ENCODE peak calls at places on chromosomes 2 and 18, in six cellular contexts. M, W, N, H, P and A are unnamed samples.

GRCh38 chr2:119549236-119549635 is 5.0 kb downstream of the CFAP221 start:
- DNase-seq in M (no peak), W (no peak), N (no peak), H (peak; percentile 45), P (no peak), A (no peak)

GRCh38 chr2:211867845-211868361 is 670.7 kb downstream of the ERBB4 start:
- DNase-seq in M (no peak), W (no peak), N (no peak), H (no peak), P (no peak), A (no peak)

GRCh38 chr2:240836781-240837467 is 16.9 kb upstream of the KIF1A start:
- DNase-seq in M (no peak), W (no peak), N (peak; percentile 69), H (peak; percentile 57), P (no peak), A (no peak)

GRCh38 chr2:212854116-212854515 is 297.3 kb downstream of the IKZF2 start:
- DNase-seq in M (no peak), W (no peak), N (no peak), H (no peak), P (no peak), A (no peak)

GRCh38 chr2:142745691-142746090 is 131.8 kb upstream of the KYNU start:
- DNase-seq in M (no peak), W (no peak), N (no peak), H (peak; percentile 72), P (no peak), A (no peak)

GRCh38 chr2:203972066-203972465 is 35.5 kb downstream of the ICOS start:
- DNase-seq in M (no peak), W (no peak), N (no peak), H (no peak), P (no peak), A (no peak)

GRCh38 chr2:119290859-119291587 is 67.4 kb downstream of the STEAP3 start:
- DNase-seq in M (peak; percentile 80), W (peak; percentile 74), N (peak; percentile 86), H (peak; percentile 80), P (peak; percentile 80), A (no peak)

GRCh38 chr18:3619222-3619621 is 169.2 kb downstream of the TGIF1 start:
- DNase-seq in M (no peak), W (no peak), N (no peak), H (no peak), P (no peak), A (no peak)

GRCh38 chr2:224958873-224959272 is 83.4 kb downstream of the DOCK10 start:
- DNase-seq in M (no peak), W (no peak), N (no peak), H (no peak), P (no peak), A (no peak)

GRCh38 chr18:48861181-48861715 is 89.5 kb downstream of the SMAD7 start:
- DNase-seq in M (no peak), W (no peak), N (no peak), H (no peak), P (no peak), A (no peak)

GRCh38 chr2:169172076-169172735 is 102.8 kb downstream of the DHRS9 start:
- DNase-seq in M (no peak), W (no peak), N (no peak), H (no peak), P (no peak), A (no peak)

GRCh38 chr2:220743203-220743602 is 828.9 kb downstream of the EPHA4 start:
- DNase-seq in M (no peak), W (no peak), N (no peak), H (no peak), P (no peak), A (no peak)

GRCh38 chr2:9813312-9814128 is 29.8 kb upstream of the TAF1B start:
- DNase-seq in M (peak; percentile 65), W (peak; percentile 84), N (peak; percentile 76), H (peak; percentile 69), P (peak; percentile 72), A (peak; percentile 31)

DNA sequence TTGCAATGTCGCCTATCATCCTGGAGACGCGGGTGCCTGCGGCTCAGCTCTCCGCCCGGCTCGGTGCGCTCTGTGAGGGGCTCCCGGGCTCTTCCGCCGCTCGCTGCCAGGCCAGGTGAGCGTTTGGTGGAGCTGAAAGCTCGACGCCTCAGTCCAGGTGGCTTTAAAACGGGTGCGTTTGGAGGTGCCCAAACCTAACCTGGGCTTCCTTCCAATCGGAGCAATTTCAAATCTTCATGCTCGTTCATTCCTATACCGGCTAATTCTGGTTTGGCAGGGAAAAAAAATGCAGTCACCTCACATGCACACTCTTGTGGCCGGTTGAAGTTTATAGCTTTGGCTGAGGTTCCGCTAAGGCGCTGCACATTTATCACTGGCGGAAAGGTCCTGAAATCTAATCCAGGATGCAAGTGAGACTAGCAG is at the start of gene SLC16A14:
- DNase-seq in M (no peak), W (peak; percentile 53), N (no peak), H (peak; percentile 72), P (peak; percentile 13), A (no peak)
- H3K9me3 ChIP-seq in M (no peaks in the 10 kb centered on the region), W (no peaks in the 10 kb centered on the region), N (no peaks in the 10 kb centered on the region), H (no peaks in the 10 kb centered on the region), P (no peaks in the 10 kb centered on the region), A (no peaks in the 10 kb centered on the region)

DNA sequence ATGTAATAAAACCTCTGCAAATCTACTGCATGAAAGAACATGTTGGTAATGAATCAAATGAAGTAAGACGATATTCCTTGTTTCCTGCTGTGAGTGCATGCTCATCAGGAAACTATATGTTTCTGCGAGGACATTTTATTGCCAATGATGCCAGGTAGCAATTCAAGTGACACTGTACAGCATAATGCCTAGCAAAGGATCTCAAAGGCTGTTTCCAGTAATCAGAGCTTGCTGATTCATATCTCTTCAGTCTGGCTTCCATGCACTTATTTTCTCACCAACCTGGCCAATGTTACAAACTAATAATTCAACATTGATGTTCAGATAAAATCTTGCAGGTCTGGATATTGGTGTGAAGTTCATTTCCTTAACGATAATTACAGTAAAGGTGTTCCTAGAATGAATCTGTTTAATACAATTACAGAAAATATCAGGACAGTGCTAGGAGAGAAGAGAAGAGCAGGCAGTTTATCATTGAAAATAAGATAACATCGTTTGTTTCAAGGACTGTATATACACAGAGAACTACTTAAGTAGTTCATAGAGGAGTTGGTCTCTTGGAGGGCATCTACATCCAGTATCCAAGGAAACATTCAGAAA is 568.5 kb upstream of the SOX11 start:
- DNase-seq in M (no peak), W (no peak), N (no peak), H (no peak), P (no peak), A (no peak)
- H3K9me3 ChIP-seq in M (no peaks in the 10 kb centered on the region), W (no peaks in the 10 kb centered on the region), N (no peaks in the 10 kb centered on the region), H (no peaks in the 10 kb centered on the region), P (no peaks in the 10 kb centered on the region), A (no peaks in the 10 kb centered on the region)

GRCh38 chr2:95014126-95014708 is 11.3 kb upstream of the MAL start:
- DNase-seq in M (no peak), W (no peak), N (no peak), H (no peak), P (no peak), A (no peak)
- H3K9me3 ChIP-seq in M (no peaks in the 10 kb centered on the region), W (no peaks in the 10 kb centered on the region), N (no peaks in the 10 kb centered on the region), H (no peaks in the 10 kb centered on the region), P (no peaks in the 10 kb centered on the region), A (no peaks in the 10 kb centered on the region)

GRCh38 chr2:30706534-30707303 is 100.5 kb downstream of the CAPN13 start:
- DNase-seq in M (peak; percentile 62), W (peak; percentile 80), N (peak; percentile 73), H (peak; percentile 66), P (peak; percentile 35), A (no peak)

GRCh38 chr2:30705056-30705455 is 102.2 kb downstream of the CAPN13 start:
- DNase-seq in M (no peak), W (no peak), N (no peak), H (no peak), P (no peak), A (no peak)

GRCh38 chr2:30701782-30702181 is 105.5 kb downstream of the CAPN13 start:
- DNase-seq in M (no peak), W (no peak), N (no peak), H (no peak), P (no peak), A (no peak)

GRCh38 chr2:30705711-30706533 is 101.3 kb downstream of the CAPN13 start:
- DNase-seq in M (no peak), W (no peak), N (no peak), H (no peak), P (no peak), A (no peak)

DNA sequence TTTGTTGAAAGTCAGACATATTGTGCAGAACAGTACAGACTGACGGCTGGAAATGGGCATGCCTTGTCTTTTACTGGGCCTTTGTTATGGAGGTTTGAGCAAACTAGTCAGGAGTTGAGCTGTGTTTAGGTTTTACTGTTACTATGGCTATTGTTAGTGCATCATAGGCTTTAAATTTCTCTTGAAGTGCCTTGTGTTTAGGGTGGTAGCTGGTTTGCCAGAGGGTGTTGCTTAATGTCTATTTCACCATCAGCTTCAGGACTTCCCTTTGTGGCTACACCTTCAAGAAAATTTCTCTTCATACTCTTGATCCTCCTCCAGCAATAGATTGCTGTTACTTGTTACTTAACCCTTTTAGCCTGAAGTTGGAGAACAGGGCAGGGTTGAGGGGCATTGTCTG is 104.6 kb downstream of the CAPN13 start:
- DNase-seq in M (no peak), W (no peak), N (no peak), H (no peak), P (no peak), A (no peak)
- H3K9me3 ChIP-seq in M (peaks cover 8% of the 10 kb centered on the region), W (no peaks in the 10 kb centered on the region), N (peaks cover 8% of the 10 kb centered on the region), H (peaks cover 13% of the 10 kb centered on the region), P (peaks cover 26% of the 10 kb centered on the region), A (peaks cover 10% of the 10 kb centered on the region)

GRCh38 chr18:46883180-46883579 is 34.1 kb downstream of the PIAS2 start:
- DNase-seq in M (no peak), W (no peak), N (no peak), H (no peak), P (no peak), A (no peak)
- H3K9me3 ChIP-seq in M (no peaks in the 10 kb centered on the region), W (no peaks in the 10 kb centered on the region), N (peaks cover 8% of the 10 kb centered on the region), H (peaks cover 7% of the 10 kb centered on the region), P (peaks cover 35% of the 10 kb centered on the region), A (peaks cover 2% of the 10 kb centered on the region)

GRCh38 chr2:4553219-4553618 is 849.8 kb downstream of the DCDC2C start:
- DNase-seq in M (no peak), W (no peak), N (no peak), H (peak; percentile 7), P (no peak), A (no peak)

GRCh38 chr2:4556136-4556535 is 852.8 kb downstream of the DCDC2C start:
- DNase-seq in M (no peak), W (no peak), N (peak; percentile 12), H (no peak), P (no peak), A (no peak)

GRCh38 chr2:4549811-4550210 is 846.4 kb downstream of the DCDC2C start:
- DNase-seq in M (no peak), W (no peak), N (no peak), H (no peak), P (no peak), A (no peak)

DNA sequence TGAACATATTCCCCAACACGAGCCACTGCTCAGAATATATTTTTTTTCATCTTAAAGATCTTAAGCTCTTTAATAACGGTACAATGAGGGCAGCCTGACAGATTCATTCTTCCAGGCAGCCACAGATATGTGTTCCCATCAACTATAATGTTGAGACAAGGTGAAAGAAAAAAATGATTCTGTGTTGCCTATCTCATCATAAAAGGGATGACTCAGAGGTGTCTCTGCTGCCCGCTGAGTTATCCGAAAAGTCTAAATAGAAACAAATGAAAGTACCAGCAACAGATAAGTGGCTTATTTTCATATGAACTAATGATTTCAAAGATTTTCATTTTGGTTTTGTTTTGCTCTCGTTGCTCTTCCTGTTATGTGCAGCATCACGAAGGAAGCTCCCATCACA is 848.7 kb downstream of the DCDC2C start:
- DNase-seq in M (no peak), W (no peak), N (no peak), H (no peak), P (no peak), A (no peak)
- H3K9me3 ChIP-seq in M (no peaks in the 10 kb centered on the region), W (no peaks in the 10 kb centered on the region), N (no peaks in the 10 kb centered on the region), H (no peaks in the 10 kb centered on the region), P (no peaks in the 10 kb centered on the region), A (no peaks in the 10 kb centered on the region)